ENCODE peak calls at places on chromosomes 12 and 14, in four cellular contexts. One of them, this sample, is unnamed.

GRCh38 chr12:64666054-64666914 is 56.0 kb downstream of the RASSF3 start:
- DNase-seq in activated CD4-positive, alpha-beta T cell treated with anti-CD3 and anti-CD28 coated beads, Interleukin-2, amount 50 U/mL, for 24 hours: no peak
- DNase-seq in stimulated activated CD8-positive, alpha-beta memory T cell treated with anti-CD3 and anti-CD28 coated beads, Interleukin-2, amount 100 ng/mL, for 1 hour: no peak
- DNase-seq in GM04504: no peak
- DNase-seq in this sample: no peak

GRCh38 chr12:79415754-79416435 is 274.9 kb downstream of the PAWR start:
- DNase-seq in activated CD4-positive, alpha-beta T cell treated with anti-CD3 and anti-CD28 coated beads, Interleukin-2, amount 50 U/mL, for 24 hours: no peak
- DNase-seq in stimulated activated CD8-positive, alpha-beta memory T cell treated with anti-CD3 and anti-CD28 coated beads, Interleukin-2, amount 100 ng/mL, for 1 hour: no peak
- DNase-seq in GM04504: no peak
- DNase-seq in this sample: no peak

GRCh38 chr14:59120931-59121330 is 67.5 kb upstream of the DAAM1 start:
- DNase-seq in stimulated activated CD8-positive, alpha-beta memory T cell treated with anti-CD3 and anti-CD28 coated beads, Interleukin-2, amount 100 ng/mL, for 1 hour: no peak
- DNase-seq in GM04504: no peak
- DNase-seq in activated CD4-positive, alpha-beta T cell treated with anti-CD3 and anti-CD28 coated beads, Interleukin-2, amount 50 U/mL, for 24 hours: no peak
- DNase-seq in this sample: no peak

GRCh38 chr12:55974308-55974724 is 438 bp downstream of the RAB5B start:
- DNase-seq in stimulated activated CD8-positive, alpha-beta memory T cell treated with anti-CD3 and anti-CD28 coated beads, Interleukin-2, amount 100 ng/mL, for 1 hour: no peak
- DNase-seq in GM04504: no peak
- DNase-seq in activated CD4-positive, alpha-beta T cell treated with anti-CD3 and anti-CD28 coated beads, Interleukin-2, amount 50 U/mL, for 24 hours: no peak
- DNase-seq in this sample: no peak

GRCh38 chr14:67240978-67241415 is 238 bp upstream of the PALS1 start:
- DNase-seq in activated CD4-positive, alpha-beta T cell treated with anti-CD3 and anti-CD28 coated beads, Interleukin-2, amount 50 U/mL, for 24 hours: peak
- DNase-seq in GM04504: peak
- DNase-seq in stimulated activated CD8-positive, alpha-beta memory T cell treated with anti-CD3 and anti-CD28 coated beads, Interleukin-2, amount 100 ng/mL, for 1 hour: peak
- DNase-seq in this sample: peak

GRCh38 chr12:22876262-22876661 is 251.3 kb downstream of the ETNK1 start:
- DNase-seq in stimulated activated CD8-positive, alpha-beta memory T cell treated with anti-CD3 and anti-CD28 coated beads, Interleukin-2, amount 100 ng/mL, for 1 hour: no peak
- DNase-seq in activated CD4-positive, alpha-beta T cell treated with anti-CD3 and anti-CD28 coated beads, Interleukin-2, amount 50 U/mL, for 24 hours: no peak
- DNase-seq in GM04504: no peak
- DNase-seq in this sample: no peak

GRCh38 chr14:69842671-69843407 is 36.4 kb upstream of the SMOC1 start:
- DNase-seq in activated CD4-positive, alpha-beta T cell treated with anti-CD3 and anti-CD28 coated beads, Interleukin-2, amount 50 U/mL, for 24 hours: no peak
- DNase-seq in stimulated activated CD8-positive, alpha-beta memory T cell treated with anti-CD3 and anti-CD28 coated beads, Interleukin-2, amount 100 ng/mL, for 1 hour: no peak
- DNase-seq in GM04504: no peak
- DNase-seq in this sample: no peak

GRCh38 chr14:74217672-74218448 is 21.4 kb upstream of the VSX2 start:
- DNase-seq in activated CD4-positive, alpha-beta T cell treated with anti-CD3 and anti-CD28 coated beads, Interleukin-2, amount 50 U/mL, for 24 hours: peak
- DNase-seq in GM04504: no peak
- DNase-seq in stimulated activated CD8-positive, alpha-beta memory T cell treated with anti-CD3 and anti-CD28 coated beads, Interleukin-2, amount 100 ng/mL, for 1 hour: peak
- DNase-seq in this sample: peak

GRCh38 chr12:111100554-111100953 is 180.2 kb upstream of the MYL2 start:
- DNase-seq in stimulated activated CD8-positive, alpha-beta memory T cell treated with anti-CD3 and anti-CD28 coated beads, Interleukin-2, amount 100 ng/mL, for 1 hour: no peak
- DNase-seq in GM04504: no peak
- DNase-seq in activated CD4-positive, alpha-beta T cell treated with anti-CD3 and anti-CD28 coated beads, Interleukin-2, amount 50 U/mL, for 24 hours: no peak
- DNase-seq in this sample: no peak

GRCh38 chr12:115433014-115433634 is 749.1 kb upstream of the TBX3 start:
- DNase-seq in activated CD4-positive, alpha-beta T cell treated with anti-CD3 and anti-CD28 coated beads, Interleukin-2, amount 50 U/mL, for 24 hours: no peak
- DNase-seq in stimulated activated CD8-positive, alpha-beta memory T cell treated with anti-CD3 and anti-CD28 coated beads, Interleukin-2, amount 100 ng/mL, for 1 hour: no peak
- DNase-seq in GM04504: no peak
- DNase-seq in this sample: no peak

GRCh38 chr12:70691018-70691672 is 53.9 kb upstream of the PTPRB start:
- DNase-seq in GM04504: no peak
- DNase-seq in stimulated activated CD8-positive, alpha-beta memory T cell treated with anti-CD3 and anti-CD28 coated beads, Interleukin-2, amount 100 ng/mL, for 1 hour: no peak
- DNase-seq in activated CD4-positive, alpha-beta T cell treated with anti-CD3 and anti-CD28 coated beads, Interleukin-2, amount 50 U/mL, for 24 hours: no peak
- DNase-seq in this sample: no peak

GRCh38 chr12:112179936-112180335 is 54.6 kb downstream of the TRAFD1 start:
- DNase-seq in GM04504: no peak
- DNase-seq in stimulated activated CD8-positive, alpha-beta memory T cell treated with anti-CD3 and anti-CD28 coated beads, Interleukin-2, amount 100 ng/mL, for 1 hour: no peak
- DNase-seq in activated CD4-positive, alpha-beta T cell treated with anti-CD3 and anti-CD28 coated beads, Interleukin-2, amount 50 U/mL, for 24 hours: no peak
- DNase-seq in this sample: no peak

GRCh38 chr12:27861428-27862167 is 81.6 kb upstream of the MANSC4 start:
- DNase-seq in stimulated activated CD8-positive, alpha-beta memory T cell treated with anti-CD3 and anti-CD28 coated beads, Interleukin-2, amount 100 ng/mL, for 1 hour: no peak
- DNase-seq in activated CD4-positive, alpha-beta T cell treated with anti-CD3 and anti-CD28 coated beads, Interleukin-2, amount 50 U/mL, for 24 hours: no peak
- DNase-seq in GM04504: no peak
- DNase-seq in this sample: no peak

GRCh38 chr12:103326190-103326589 is 169.6 kb downstream of the C12orf42 start:
- DNase-seq in activated CD4-positive, alpha-beta T cell treated with anti-CD3 and anti-CD28 coated beads, Interleukin-2, amount 50 U/mL, for 24 hours: no peak
- DNase-seq in stimulated activated CD8-positive, alpha-beta memory T cell treated with anti-CD3 and anti-CD28 coated beads, Interleukin-2, amount 100 ng/mL, for 1 hour: no peak
- DNase-seq in GM04504: no peak
- DNase-seq in this sample: no peak

GRCh38 chr12:115500872-115501271 is 776.6 kb downstream of the MED13L start:
- DNase-seq in stimulated activated CD8-positive, alpha-beta memory T cell treated with anti-CD3 and anti-CD28 coated beads, Interleukin-2, amount 100 ng/mL, for 1 hour: no peak
- DNase-seq in GM04504: no peak
- DNase-seq in activated CD4-positive, alpha-beta T cell treated with anti-CD3 and anti-CD28 coated beads, Interleukin-2, amount 50 U/mL, for 24 hours: no peak
- DNase-seq in this sample: no peak

GRCh38 chr14:104099096-104100041 is 13.9 kb downstream of the ASPG start:
- DNase-seq in activated CD4-positive, alpha-beta T cell treated with anti-CD3 and anti-CD28 coated beads, Interleukin-2, amount 50 U/mL, for 24 hours: no peak
- DNase-seq in stimulated activated CD8-positive, alpha-beta memory T cell treated with anti-CD3 and anti-CD28 coated beads, Interleukin-2, amount 100 ng/mL, for 1 hour: no peak
- DNase-seq in GM04504: no peak
- DNase-seq in this sample: no peak

GRCh38 chr14:54332490-54332889 is 64.3 kb upstream of the CDKN3 start:
- DNase-seq in GM04504: no peak
- DNase-seq in activated CD4-positive, alpha-beta T cell treated with anti-CD3 and anti-CD28 coated beads, Interleukin-2, amount 50 U/mL, for 24 hours: no peak
- DNase-seq in stimulated activated CD8-positive, alpha-beta memory T cell treated with anti-CD3 and anti-CD28 coated beads, Interleukin-2, amount 100 ng/mL, for 1 hour: no peak
- DNase-seq in this sample: no peak

GRCh38 chr14:92600318-92601053 is 86.9 kb downstream of the RIN3 start:
- DNase-seq in stimulated activated CD8-positive, alpha-beta memory T cell treated with anti-CD3 and anti-CD28 coated beads, Interleukin-2, amount 100 ng/mL, for 1 hour: no peak
- DNase-seq in GM04504: peak
- DNase-seq in activated CD4-positive, alpha-beta T cell treated with anti-CD3 and anti-CD28 coated beads, Interleukin-2, amount 50 U/mL, for 24 hours: no peak
- DNase-seq in this sample: no peak

GRCh38 chr12:102427542-102427923 is 52.8 kb downstream of the IGF1 start:
- DNase-seq in activated CD4-positive, alpha-beta T cell treated with anti-CD3 and anti-CD28 coated beads, Interleukin-2, amount 50 U/mL, for 24 hours: no peak
- DNase-seq in stimulated activated CD8-positive, alpha-beta memory T cell treated with anti-CD3 and anti-CD28 coated beads, Interleukin-2, amount 100 ng/mL, for 1 hour: no peak
- DNase-seq in GM04504: no peak
- DNase-seq in this sample: no peak

GRCh38 chr12:76782440-76782996 is 18.6 kb downstream of the ZDHHC17 start:
- DNase-seq in GM04504: no peak
- DNase-seq in stimulated activated CD8-positive, alpha-beta memory T cell treated with anti-CD3 and anti-CD28 coated beads, Interleukin-2, amount 100 ng/mL, for 1 hour: no peak
- DNase-seq in activated CD4-positive, alpha-beta T cell treated with anti-CD3 and anti-CD28 coated beads, Interleukin-2, amount 50 U/mL, for 24 hours: no peak
- DNase-seq in this sample: no peak

GRCh38 chr14:30256627-30257026 is 302.3 kb upstream of the G2E3 start:
- DNase-seq in activated CD4-positive, alpha-beta T cell treated with anti-CD3 and anti-CD28 coated beads, Interleukin-2, amount 50 U/mL, for 24 hours: no peak
- DNase-seq in GM04504: no peak
- DNase-seq in stimulated activated CD8-positive, alpha-beta memory T cell treated with anti-CD3 and anti-CD28 coated beads, Interleukin-2, amount 100 ng/mL, for 1 hour: no peak
- DNase-seq in this sample: no peak

GRCh38 chr14:51726166-51726899 is 74.6 kb downstream of the FRMD6 start:
- DNase-seq in GM04504: no peak
- DNase-seq in stimulated activated CD8-positive, alpha-beta memory T cell treated with anti-CD3 and anti-CD28 coated beads, Interleukin-2, amount 100 ng/mL, for 1 hour: no peak
- DNase-seq in activated CD4-positive, alpha-beta T cell treated with anti-CD3 and anti-CD28 coated beads, Interleukin-2, amount 50 U/mL, for 24 hours: no peak
- DNase-seq in this sample: no peak

GRCh38 chr12:122159879-122160278 is 14.1 kb downstream of the IL31 start:
- DNase-seq in GM04504: no peak
- DNase-seq in stimulated activated CD8-positive, alpha-beta memory T cell treated with anti-CD3 and anti-CD28 coated beads, Interleukin-2, amount 100 ng/mL, for 1 hour: no peak
- DNase-seq in activated CD4-positive, alpha-beta T cell treated with anti-CD3 and anti-CD28 coated beads, Interleukin-2, amount 50 U/mL, for 24 hours: no peak
- DNase-seq in this sample: no peak

GRCh38 chr12:32170437-32170998 is 63.9 kb downstream of the BICD1 start:
- DNase-seq in GM04504: no peak
- DNase-seq in activated CD4-positive, alpha-beta T cell treated with anti-CD3 and anti-CD28 coated beads, Interleukin-2, amount 50 U/mL, for 24 hours: no peak
- DNase-seq in stimulated activated CD8-positive, alpha-beta memory T cell treated with anti-CD3 and anti-CD28 coated beads, Interleukin-2, amount 100 ng/mL, for 1 hour: no peak
- DNase-seq in this sample: no peak

GRCh38 chr14:99522025-99522401 is 40.8 kb downstream of the CCNK start:
- DNase-seq in activated CD4-positive, alpha-beta T cell treated with anti-CD3 and anti-CD28 coated beads, Interleukin-2, amount 50 U/mL, for 24 hours: no peak
- DNase-seq in GM04504: no peak
- DNase-seq in stimulated activated CD8-positive, alpha-beta memory T cell treated with anti-CD3 and anti-CD28 coated beads, Interleukin-2, amount 100 ng/mL, for 1 hour: no peak
- DNase-seq in this sample: no peak

GRCh38 chr12:130876758-130877157 is 4.9 kb downstream of the RAN start:
- DNase-seq in activated CD4-positive, alpha-beta T cell treated with anti-CD3 and anti-CD28 coated beads, Interleukin-2, amount 50 U/mL, for 24 hours: no peak
- DNase-seq in GM04504: no peak
- DNase-seq in stimulated activated CD8-positive, alpha-beta memory T cell treated with anti-CD3 and anti-CD28 coated beads, Interleukin-2, amount 100 ng/mL, for 1 hour: no peak
- DNase-seq in this sample: no peak

This sample was measured in omental fat pad.